ENCODE peak calls at places on chromosomes 3 and 15, in five cellular contexts. X is esophagus squamous epithelium, K is IMR-90, Y is adrenal gland, B is thyroid gland. R is an unnamed sample.

GRCh38 chr3:111979689-111980025 is 831 bp downstream of the ABHD10 start:
- DNase-seq in B (no peak), K (no peak), Y (no peak), X (no peak), R (no peak)

GRCh38 chr15:69244798-69245197 is 53.9 kb upstream of the PAQR5 start:
- DNase-seq in X (no peak), B (no peak), K (peak), Y (no peak), R (no peak)

GRCh38 chr3:32816439-32817194 is 1.2 kb upstream of the TRIM71 start:
- DNase-seq in K (no peak), Y (peak), B (no peak), X (no peak), R (no peak)

GRCh38 chr15:40217166-40217785 is 21.6 kb upstream of the PAK6 start:
- DNase-seq in B (peak), Y (peak), X (no peak), K (peak), R (no peak)

GRCh38 chr3:11250902-11251806 is 21.0 kb upstream of the ATG7 start:
- DNase-seq in X (no peak), K (peak), B (no peak), Y (no peak), R (no peak)

GRCh38 chr3:23959147-23959900 is 14.2 kb downstream of the NR1D2 start:
- DNase-seq in X (no peak), K (peak), B (no peak), Y (no peak), R (no peak)

GRCh38 chr3:159528251-159528895 is 460.3 kb upstream of the IL12A start:
- DNase-seq in B (no peak), X (no peak), K (no peak), Y (no peak), R (no peak)

GRCh38 chr15:41340189-41340695 is 7.6 kb downstream of the NUSAP1 start:
- DNase-seq in K (no peak), B (no peak), Y (no peak), X (no peak), R (no peak)

GRCh38 chr3:61821823-61822251 is 260.5 kb downstream of the PTPRG start:
- DNase-seq in Y (no peak), B (no peak), X (no peak), K (peak), R (no peak)

GRCh38 chr3:157274644-157275137 is 114.7 kb upstream of the CCNL1 start:
- DNase-seq in B (no peak), K (no peak), Y (no peak), X (no peak), R (no peak)

GRCh38 chr3:167844528-167844927 is 109.0 kb downstream of the SERPINI1 start:
- DNase-seq in K (no peak), B (no peak), X (no peak), Y (no peak), R (no peak)

GRCh38 chr15:85717212-85717611 is 77.5 kb downstream of the KLHL25 start:
- DNase-seq in Y (no peak), B (no peak), X (no peak), K (no peak), R (no peak)

GRCh38 chr15:77418341-77419049 is 1.4 kb downstream of the PEAK1 start:
- DNase-seq in B (no peak), K (peak), X (no peak), Y (no peak), R (no peak)

GRCh38 chr15:24734391-24734790 is 58.8 kb downstream of the NPAP1 start:
- DNase-seq in B (peak), X (no peak), K (no peak), Y (peak), R (no peak)

GRCh38 chr15:57356636-57357035 is 19.7 kb upstream of the CGNL1 start:
- DNase-seq in Y (no peak), K (peak), X (no peak), B (peak), R (no peak)

GRCh38 chr3:23992051-23992628 is 47.1 kb downstream of the NR1D2 start:
- DNase-seq in Y (no peak), B (no peak), K (peak), X (no peak), R (no peak)

GRCh38 chr3:193884011-193884410 is 251.9 kb upstream of the HES1 start:
- DNase-seq in Y (no peak), B (no peak), K (no peak), X (no peak), R (no peak)

GRCh38 chr15:42172475-42172874 is 16.0 kb upstream of the PLA2G4F start:
- DNase-seq in K (no peak), B (no peak), X (no peak), Y (no peak), R (no peak)

GRCh38 chr15:27873825-27874224 is 225.3 kb downstream of the OCA2 start:
- DNase-seq in B (no peak), X (no peak), K (no peak), Y (no peak), R (no peak)

GRCh38 chr15:37050345-37050744 is 50.0 kb downstream of the MEIS2 start:
- DNase-seq in Y (no peak), K (no peak), X (no peak), B (no peak), R (no peak)

GRCh38 chr3:189833266-189833665 is 202.1 kb downstream of the TP63 start:
- DNase-seq in X (no peak), B (no peak), Y (no peak), K (no peak), R (no peak)

GRCh38 chr3:83567935-83568334 is 1390.9 kb upstream of the CADM2 start:
- DNase-seq in B (no peak), X (no peak), Y (no peak), K (no peak), R (no peak)

GRCh38 chr15:85757073-85757938 is 37.4 kb downstream of the KLHL25 start:
- DNase-seq in X (no peak), B (no peak), Y (peak), K (no peak), R (no peak)

GRCh38 chr15:75947117-75947516 is 43.4 kb downstream of the FBXO22 start:
- DNase-seq in K (peak), Y (no peak), X (no peak), B (no peak), R (no peak)

GRCh38 chr3:160225181-160226025 is at the start of gene C3orf80:
- DNase-seq in X (no peak), Y (peak), K (peak), B (peak), R (no peak)

GRCh38 chr3:8482960-8483665 is 18.5 kb upstream of the LMCD1 start:
- DNase-seq in Y (peak), B (peak), K (peak), X (no peak), R (peak)

GRCh38 chr15:42033214-42033873 is 12.5 kb upstream of the PLA2G4E start:
- DNase-seq in B (no peak), Y (no peak), X (no peak), K (no peak), R (no peak)

GRCh38 chr3:71905426-71905825 is 120.5 kb upstream of the PROK2 start:
- DNase-seq in Y (no peak), X (no peak), B (no peak), K (no peak), R (no peak)

GRCh38 chr15:77619883-77620282 is 12.8 kb downstream of the LINGO1 start:
- DNase-seq in K (no peak), Y (no peak), B (no peak), X (no peak), R (no peak)

DNA sequence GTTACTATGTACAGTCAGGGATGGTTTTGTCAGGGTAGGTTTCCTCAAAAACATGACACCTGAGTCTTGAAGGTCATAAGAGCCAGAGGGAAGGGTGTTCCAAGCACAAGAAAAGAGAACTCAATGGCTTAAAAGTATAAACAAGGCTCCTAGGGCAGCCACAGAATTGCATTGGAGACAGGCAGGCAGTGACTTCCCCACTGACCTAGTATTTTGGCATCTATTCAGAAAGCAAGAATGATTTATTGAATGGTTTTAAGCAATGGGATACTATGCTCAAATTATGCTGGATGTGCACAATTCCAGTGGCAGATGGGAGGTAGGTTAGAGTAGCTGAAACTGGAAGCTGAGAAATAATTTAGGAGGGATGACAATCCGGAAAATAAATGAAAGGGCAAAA is 54.0 kb downstream of the TSC22D2 start:
- DNase-seq in K (no peak), B (no peak), X (no peak), Y (no peak), R (no peak)
- TF ChIP-seq POLR2A in K (no peak), B (no peak), X (no peak), Y (no peak), R (no peak)

DNA sequence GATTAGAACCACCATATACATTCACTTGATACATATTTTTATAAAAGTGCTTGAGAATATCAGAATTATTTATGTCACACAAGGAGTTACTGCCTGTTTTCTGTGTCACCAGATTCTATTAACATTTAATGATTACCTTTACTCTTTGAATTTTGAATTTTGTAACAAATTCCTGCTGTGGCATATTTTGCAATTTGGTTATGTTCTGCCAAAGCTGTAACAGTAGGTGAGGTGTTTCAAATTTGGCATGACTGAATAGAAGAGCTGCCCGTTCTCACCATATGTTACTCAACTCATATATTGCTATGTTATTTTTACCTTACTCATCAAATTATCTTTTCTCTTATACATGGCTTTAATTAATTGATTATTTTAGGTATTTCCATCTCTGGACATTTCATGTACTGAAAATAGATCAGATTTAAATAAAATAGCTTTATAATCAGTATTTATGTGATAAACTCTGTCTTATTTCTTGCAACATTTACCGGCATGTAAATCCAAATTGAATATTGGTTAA is 18.9 kb downstream of the PML start:
- DNase-seq in B (no peak), X (no peak), K (no peak), Y (no peak), R (no peak)
- TF ChIP-seq POLR2A in B (no peak), X (no peak), K (no peak), Y (no peak), R (no peak)

GRCh38 chr3:124748560-124749198 is 18.4 kb downstream of the UMPS start:
- DNase-seq in X (no peak), K (no peak), Y (no peak), B (no peak), R (no peak)
- TF ChIP-seq POLR2A in X (no peak), K (no peak), Y (no peak), B (no peak), R (no peak)

GRCh38 chr15:52289629-52290081 is 5.9 kb downstream of the MYO5C start:
- DNase-seq in B (peak), Y (no peak), K (no peak), X (no peak), R (peak)
- TF ChIP-seq POLR2A in B (no peak), Y (no peak), K (no peak), X (no peak), R (no peak)

GRCh38 chr3:39383190-39383912 is at the start of gene SLC25A38:
- DNase-seq in B (peak), X (no peak), Y (peak), K (peak), R (peak)
- TF ChIP-seq POLR2A in B (no peak), X (no peak), Y (peak), K (peak), R (no peak)